ENCODE peak calls at places on chromosome 14, in six cellular contexts. S, E, R, U, K and G are unnamed samples.

GRCh38 chr14:26596722-26597030 is 1.2 kb downstream of the NOVA1 start:
- DNase-seq in S (peak; percentile 45), E (peak; percentile 1), R (no peak), U (peak; percentile 44), K (no peak), G (no peak)

GRCh38 chr14:65373671-65374039 is 38.9 kb upstream of the FUT8 start:
- DNase-seq in S (peak; percentile 1), E (no peak), R (no peak), U (peak; percentile 50), K (peak; percentile 3), G (no peak)

GRCh38 chr14:92524603-92525185 is 11.1 kb downstream of the RIN3 start:
- DNase-seq in S (no peak), E (no peak), R (no peak), U (no peak), K (no peak), G (no peak)

GRCh38 chr14:100135784-100136183 is 23.7 kb downstream of the DEGS2 start:
- DNase-seq in S (no peak), E (no peak), R (no peak), U (no peak), K (no peak), G (no peak)

GRCh38 chr14:23300687-23301223 is 1.9 kb downstream of the PPP1R3E start:
- DNase-seq in S (peak; percentile 36), E (peak; percentile 18), R (no peak), U (peak; percentile 47), K (no peak), G (no peak)

GRCh38 chr14:96077983-96078686 is 39.0 kb downstream of the C14orf132 start:
- DNase-seq in S (no peak), E (no peak), R (no peak), U (no peak), K (no peak), G (no peak)

GRCh38 chr14:53786045-53786444 is 170.6 kb downstream of the BMP4 start:
- DNase-seq in S (no peak), E (peak; percentile 8), R (no peak), U (no peak), K (no peak), G (no peak)

GRCh38 chr14:77158175-77158908 is 16.8 kb upstream of the ZDHHC22 start:
- DNase-seq in S (peak; percentile 80), E (peak; percentile 61), R (no peak), U (no peak), K (peak; percentile 63), G (no peak)

GRCh38 chr14:105885561-105886320 is 359.4 kb downstream of the TMEM121 start:
- DNase-seq in S (no peak), E (no peak), R (no peak), U (no peak), K (no peak), G (no peak)

GRCh38 chr14:54589076-54589475 is 22.1 kb downstream of the SAMD4A start:
- DNase-seq in S (no peak), E (peak; percentile 61), R (peak; percentile 40), U (no peak), K (no peak), G (no peak)

GRCh38 chr14:77200406-77200985 is 18.9 kb downstream of the TMEM63C start:
- DNase-seq in S (no peak), E (no peak), R (no peak), U (no peak), K (no peak), G (no peak)

GRCh38 chr14:54809767-54810166 is 92.9 kb downstream of the GCH1 start:
- DNase-seq in S (no peak), E (no peak), R (no peak), U (no peak), K (no peak), G (no peak)

GRCh38 chr14:103436533-103436932 is 51.3 kb downstream of the MARK3 start:
- DNase-seq in S (no peak), E (peak; percentile 82), R (no peak), U (no peak), K (peak; percentile 56), G (no peak)

GRCh38 chr14:23727566-23728335 is 91.6 kb downstream of the DHRS2 start:
- DNase-seq in S (peak; percentile 33), E (peak; percentile 47), R (peak; percentile 70), U (no peak), K (no peak), G (no peak)

GRCh38 chr14:100531591-100532121 is 55.6 kb downstream of the BEGAIN start:
- DNase-seq in S (no peak), E (no peak), R (no peak), U (no peak), K (no peak), G (no peak)

GRCh38 chr14:20873370-20874177 is 17.6 kb upstream of the RNASE3 start:
- DNase-seq in S (peak; percentile 11), E (peak; percentile 81), R (no peak), U (no peak), K (peak; percentile 45), G (peak; percentile 66)

GRCh38 chr14:44412858-44413569 is 94.1 kb downstream of the FSCB start:
- DNase-seq in S (no peak), E (no peak), R (no peak), U (no peak), K (no peak), G (no peak)

GRCh38 chr14:97697772-97698171 is 900.6 kb downstream of the VRK1 start:
- DNase-seq in S (no peak), E (no peak), R (no peak), U (no peak), K (no peak), G (peak; percentile 50)

GRCh38 chr14:90453401-90453951 is 56.6 kb downstream of the CALM1 start:
- DNase-seq in S (peak; percentile 20), E (peak; percentile 38), R (no peak), U (no peak), K (no peak), G (no peak)